ENCODE peak calls at places on chromosomes 4 and X, in seven cellular contexts. One of them, this sample, is unnamed.

GRCh38 chrX:3326721-3327120 is 19.7 kb downstream of the MXRA5 start:
- DNase-seq in suprapubic skin: no peak
- DNase-seq in A172: no peak
- DNase-seq in T-helper 17 cell: no peak
- DNase-seq in activated T-helper 1 cell treated with Interleukin-2 at 50 U/mL for 16 hours: no peak
- DNase-seq in stimulated activated CD4-positive, alpha-beta T cell treated with anti-CD3 and anti-CD28 coated beads, Interleukin-4, amount 100 ng/mL, for 1 hour: no peak
- DNase-seq in HepG2: no peak
- DNase-seq in this sample: no peak

GRCh38 chr4:150308824-150309472 is 230.7 kb downstream of the DCLK2 start:
- DNase-seq in suprapubic skin: no peak
- DNase-seq in A172: peak
- DNase-seq in stimulated activated CD4-positive, alpha-beta T cell treated with anti-CD3 and anti-CD28 coated beads, Interleukin-4, amount 100 ng/mL, for 1 hour: no peak
- DNase-seq in activated T-helper 1 cell treated with Interleukin-2 at 50 U/mL for 16 hours: no peak
- DNase-seq in HepG2: no peak
- DNase-seq in T-helper 17 cell: no peak
- DNase-seq in this sample: peak

GRCh38 chr4:179536694-179537093 is 2094.5 kb upstream of the AGA start:
- DNase-seq in HepG2: no peak
- DNase-seq in activated T-helper 1 cell treated with Interleukin-2 at 50 U/mL for 16 hours: no peak
- DNase-seq in stimulated activated CD4-positive, alpha-beta T cell treated with anti-CD3 and anti-CD28 coated beads, Interleukin-4, amount 100 ng/mL, for 1 hour: no peak
- DNase-seq in T-helper 17 cell: no peak
- DNase-seq in suprapubic skin: no peak
- DNase-seq in A172: no peak
- DNase-seq in this sample: no peak

GRCh38 chr4:2182981-2183380 is 58.9 kb downstream of the HAUS3 start:
- DNase-seq in activated T-helper 1 cell treated with Interleukin-2 at 50 U/mL for 16 hours: no peak
- DNase-seq in stimulated activated CD4-positive, alpha-beta T cell treated with anti-CD3 and anti-CD28 coated beads, Interleukin-4, amount 100 ng/mL, for 1 hour: no peak
- DNase-seq in HepG2: no peak
- DNase-seq in T-helper 17 cell: no peak
- DNase-seq in suprapubic skin: no peak
- DNase-seq in A172: no peak
- DNase-seq in this sample: no peak

GRCh38 chr4:97587912-97588311 is 555.4 kb downstream of the STPG2 start:
- DNase-seq in T-helper 17 cell: no peak
- DNase-seq in HepG2: no peak
- DNase-seq in activated T-helper 1 cell treated with Interleukin-2 at 50 U/mL for 16 hours: no peak
- DNase-seq in suprapubic skin: no peak
- DNase-seq in stimulated activated CD4-positive, alpha-beta T cell treated with anti-CD3 and anti-CD28 coated beads, Interleukin-4, amount 100 ng/mL, for 1 hour: no peak
- DNase-seq in A172: peak
- DNase-seq in this sample: peak

GRCh38 chr4:140884431-140885058 is 128.4 kb upstream of the TBC1D9 start:
- DNase-seq in HepG2: peak
- DNase-seq in suprapubic skin: no peak
- DNase-seq in A172: peak
- DNase-seq in T-helper 17 cell: no peak
- DNase-seq in stimulated activated CD4-positive, alpha-beta T cell treated with anti-CD3 and anti-CD28 coated beads, Interleukin-4, amount 100 ng/mL, for 1 hour: no peak
- DNase-seq in activated T-helper 1 cell treated with Interleukin-2 at 50 U/mL for 16 hours: no peak
- DNase-seq in this sample: peak

GRCh38 chrX:136112781-136113180 is 34.6 kb upstream of the FHL1 start:
- DNase-seq in suprapubic skin: no peak
- DNase-seq in T-helper 17 cell: no peak
- DNase-seq in A172: no peak
- DNase-seq in activated T-helper 1 cell treated with Interleukin-2 at 50 U/mL for 16 hours: no peak
- DNase-seq in stimulated activated CD4-positive, alpha-beta T cell treated with anti-CD3 and anti-CD28 coated beads, Interleukin-4, amount 100 ng/mL, for 1 hour: no peak
- DNase-seq in HepG2: no peak
- DNase-seq in this sample: no peak

GRCh38 chr4:115973768-115974167 is 860.3 kb upstream of the NDST4 start:
- DNase-seq in suprapubic skin: no peak
- DNase-seq in stimulated activated CD4-positive, alpha-beta T cell treated with anti-CD3 and anti-CD28 coated beads, Interleukin-4, amount 100 ng/mL, for 1 hour: no peak
- DNase-seq in A172: no peak
- DNase-seq in activated T-helper 1 cell treated with Interleukin-2 at 50 U/mL for 16 hours: no peak
- DNase-seq in T-helper 17 cell: no peak
- DNase-seq in HepG2: no peak
- DNase-seq in this sample: no peak

GRCh38 chrX:47501226-47502071 is 18.4 kb upstream of the ZNF41 start:
- DNase-seq in activated T-helper 1 cell treated with Interleukin-2 at 50 U/mL for 16 hours: no peak
- DNase-seq in HepG2: no peak
- DNase-seq in T-helper 17 cell: no peak
- DNase-seq in suprapubic skin: no peak
- DNase-seq in stimulated activated CD4-positive, alpha-beta T cell treated with anti-CD3 and anti-CD28 coated beads, Interleukin-4, amount 100 ng/mL, for 1 hour: no peak
- DNase-seq in A172: peak
- DNase-seq in this sample: no peak

GRCh38 chr4:164866817-164867490 is 10.0 kb upstream of the APELA start:
- DNase-seq in activated T-helper 1 cell treated with Interleukin-2 at 50 U/mL for 16 hours: no peak
- DNase-seq in T-helper 17 cell: no peak
- DNase-seq in suprapubic skin: no peak
- DNase-seq in stimulated activated CD4-positive, alpha-beta T cell treated with anti-CD3 and anti-CD28 coated beads, Interleukin-4, amount 100 ng/mL, for 1 hour: no peak
- DNase-seq in A172: no peak
- DNase-seq in HepG2: no peak
- DNase-seq in this sample: no peak

GRCh38 chr4:156815717-156816319 is 155.8 kb downstream of the PDGFC start:
- DNase-seq in HepG2: no peak
- DNase-seq in T-helper 17 cell: no peak
- DNase-seq in stimulated activated CD4-positive, alpha-beta T cell treated with anti-CD3 and anti-CD28 coated beads, Interleukin-4, amount 100 ng/mL, for 1 hour: no peak
- DNase-seq in suprapubic skin: no peak
- DNase-seq in A172: no peak
- DNase-seq in activated T-helper 1 cell treated with Interleukin-2 at 50 U/mL for 16 hours: no peak
- DNase-seq in this sample: no peak

GRCh38 chrX:55220119-55220794 is at the start of gene PAGE5:
- DNase-seq in HepG2: no peak
- DNase-seq in stimulated activated CD4-positive, alpha-beta T cell treated with anti-CD3 and anti-CD28 coated beads, Interleukin-4, amount 100 ng/mL, for 1 hour: peak
- DNase-seq in activated T-helper 1 cell treated with Interleukin-2 at 50 U/mL for 16 hours: no peak
- DNase-seq in T-helper 17 cell: no peak
- DNase-seq in suprapubic skin: no peak
- DNase-seq in A172: no peak
- DNase-seq in this sample: no peak

GRCh38 chrX:97547873-97548578 is 664.3 kb downstream of the RPA4 start:
- DNase-seq in T-helper 17 cell: no peak
- DNase-seq in HepG2: peak
- DNase-seq in stimulated activated CD4-positive, alpha-beta T cell treated with anti-CD3 and anti-CD28 coated beads, Interleukin-4, amount 100 ng/mL, for 1 hour: no peak
- DNase-seq in A172: no peak
- DNase-seq in activated T-helper 1 cell treated with Interleukin-2 at 50 U/mL for 16 hours: no peak
- DNase-seq in suprapubic skin: no peak
- DNase-seq in this sample: no peak

GRCh38 chrX:153379971-153380581 is 21.1 kb downstream of the PNMA6E start:
- DNase-seq in stimulated activated CD4-positive, alpha-beta T cell treated with anti-CD3 and anti-CD28 coated beads, Interleukin-4, amount 100 ng/mL, for 1 hour: no peak
- DNase-seq in HepG2: no peak
- DNase-seq in activated T-helper 1 cell treated with Interleukin-2 at 50 U/mL for 16 hours: no peak
- DNase-seq in T-helper 17 cell: no peak
- DNase-seq in suprapubic skin: no peak
- DNase-seq in A172: no peak
- DNase-seq in this sample: no peak

GRCh38 chr4:128831526-128832252 is 22.2 kb downstream of the JADE1 start:
- DNase-seq in suprapubic skin: no peak
- DNase-seq in T-helper 17 cell: no peak
- DNase-seq in activated T-helper 1 cell treated with Interleukin-2 at 50 U/mL for 16 hours: no peak
- DNase-seq in stimulated activated CD4-positive, alpha-beta T cell treated with anti-CD3 and anti-CD28 coated beads, Interleukin-4, amount 100 ng/mL, for 1 hour: no peak
- DNase-seq in HepG2: peak
- DNase-seq in A172: no peak
- DNase-seq in this sample: no peak

GRCh38 chrX:30659421-30659820 is 6.2 kb downstream of the GK start:
- DNase-seq in activated T-helper 1 cell treated with Interleukin-2 at 50 U/mL for 16 hours: no peak
- DNase-seq in HepG2: no peak
- DNase-seq in suprapubic skin: no peak
- DNase-seq in T-helper 17 cell: no peak
- DNase-seq in A172: peak
- DNase-seq in stimulated activated CD4-positive, alpha-beta T cell treated with anti-CD3 and anti-CD28 coated beads, Interleukin-4, amount 100 ng/mL, for 1 hour: no peak
- DNase-seq in this sample: peak

GRCh38 chr4:174365018-174365587 is 81.4 kb downstream of the CEP44 start:
- DNase-seq in A172: peak
- DNase-seq in T-helper 17 cell: no peak
- DNase-seq in HepG2: peak
- DNase-seq in suprapubic skin: no peak
- DNase-seq in stimulated activated CD4-positive, alpha-beta T cell treated with anti-CD3 and anti-CD28 coated beads, Interleukin-4, amount 100 ng/mL, for 1 hour: no peak
- DNase-seq in activated T-helper 1 cell treated with Interleukin-2 at 50 U/mL for 16 hours: no peak
- DNase-seq in this sample: no peak

GRCh38 chrX:51053741-51054140 is 143.2 kb downstream of the BMP15 start:
- DNase-seq in suprapubic skin: no peak
- DNase-seq in A172: no peak
- DNase-seq in activated T-helper 1 cell treated with Interleukin-2 at 50 U/mL for 16 hours: no peak
- DNase-seq in T-helper 17 cell: no peak
- DNase-seq in stimulated activated CD4-positive, alpha-beta T cell treated with anti-CD3 and anti-CD28 coated beads, Interleukin-4, amount 100 ng/mL, for 1 hour: no peak
- DNase-seq in HepG2: no peak
- DNase-seq in this sample: no peak

GRCh38 chrX:153501530-153501929 is 6.8 kb downstream of the BGN start:
- DNase-seq in A172: no peak
- DNase-seq in activated T-helper 1 cell treated with Interleukin-2 at 50 U/mL for 16 hours: no peak
- DNase-seq in suprapubic skin: no peak
- DNase-seq in T-helper 17 cell: no peak
- DNase-seq in HepG2: no peak
- DNase-seq in stimulated activated CD4-positive, alpha-beta T cell treated with anti-CD3 and anti-CD28 coated beads, Interleukin-4, amount 100 ng/mL, for 1 hour: no peak
- DNase-seq in this sample: no peak

GRCh38 chrX:21974011-21974385 is 33.5 kb downstream of the SMS start:
- DNase-seq in HepG2: no peak
- DNase-seq in suprapubic skin: no peak
- DNase-seq in stimulated activated CD4-positive, alpha-beta T cell treated with anti-CD3 and anti-CD28 coated beads, Interleukin-4, amount 100 ng/mL, for 1 hour: no peak
- DNase-seq in T-helper 17 cell: no peak
- DNase-seq in activated T-helper 1 cell treated with Interleukin-2 at 50 U/mL for 16 hours: no peak
- DNase-seq in A172: no peak
- DNase-seq in this sample: peak

GRCh38 chr4:153206534-153206933 is 2.3 kb downstream of the TRIM2 start:
- DNase-seq in suprapubic skin: no peak
- DNase-seq in activated T-helper 1 cell treated with Interleukin-2 at 50 U/mL for 16 hours: no peak
- DNase-seq in HepG2: no peak
- DNase-seq in T-helper 17 cell: no peak
- DNase-seq in A172: no peak
- DNase-seq in stimulated activated CD4-positive, alpha-beta T cell treated with anti-CD3 and anti-CD28 coated beads, Interleukin-4, amount 100 ng/mL, for 1 hour: no peak
- DNase-seq in this sample: no peak

GRCh38 chrX:53481816-53482485 is 47.8 kb upstream of the HSD17B10 start:
- DNase-seq in activated T-helper 1 cell treated with Interleukin-2 at 50 U/mL for 16 hours: peak
- DNase-seq in HepG2: peak
- DNase-seq in stimulated activated CD4-positive, alpha-beta T cell treated with anti-CD3 and anti-CD28 coated beads, Interleukin-4, amount 100 ng/mL, for 1 hour: peak
- DNase-seq in A172: peak
- DNase-seq in suprapubic skin: no peak
- DNase-seq in T-helper 17 cell: peak
- DNase-seq in this sample: no peak

GRCh38 chr4:121072836-121073362 is 564 bp upstream of the NDNF start:
- DNase-seq in suprapubic skin: peak
- DNase-seq in stimulated activated CD4-positive, alpha-beta T cell treated with anti-CD3 and anti-CD28 coated beads, Interleukin-4, amount 100 ng/mL, for 1 hour: peak
- DNase-seq in activated T-helper 1 cell treated with Interleukin-2 at 50 U/mL for 16 hours: no peak
- DNase-seq in A172: no peak
- DNase-seq in T-helper 17 cell: no peak
- DNase-seq in HepG2: no peak
- DNase-seq in this sample: no peak

GRCh38 chr4:26619784-26620183 is 35.9 kb downstream of the TBC1D19 start:
- DNase-seq in HepG2: no peak
- DNase-seq in stimulated activated CD4-positive, alpha-beta T cell treated with anti-CD3 and anti-CD28 coated beads, Interleukin-4, amount 100 ng/mL, for 1 hour: no peak
- DNase-seq in T-helper 17 cell: no peak
- DNase-seq in suprapubic skin: no peak
- DNase-seq in activated T-helper 1 cell treated with Interleukin-2 at 50 U/mL for 16 hours: no peak
- DNase-seq in A172: no peak
- DNase-seq in this sample: no peak

GRCh38 chr4:73608677-73609594 is 11.3 kb downstream of the RASSF6 start:
- DNase-seq in HepG2: peak
- DNase-seq in suprapubic skin: no peak
- DNase-seq in stimulated activated CD4-positive, alpha-beta T cell treated with anti-CD3 and anti-CD28 coated beads, Interleukin-4, amount 100 ng/mL, for 1 hour: no peak
- DNase-seq in activated T-helper 1 cell treated with Interleukin-2 at 50 U/mL for 16 hours: no peak
- DNase-seq in A172: peak
- DNase-seq in T-helper 17 cell: no peak
- DNase-seq in this sample: no peak

GRCh38 chr4:10582059-10582686 is 102.4 kb downstream of the CLNK start:
- DNase-seq in stimulated activated CD4-positive, alpha-beta T cell treated with anti-CD3 and anti-CD28 coated beads, Interleukin-4, amount 100 ng/mL, for 1 hour: peak
- DNase-seq in A172: peak
- DNase-seq in suprapubic skin: no peak
- DNase-seq in activated T-helper 1 cell treated with Interleukin-2 at 50 U/mL for 16 hours: no peak
- DNase-seq in T-helper 17 cell: no peak
- DNase-seq in HepG2: peak
- DNase-seq in this sample: no peak

GRCh38 chrX:82666355-82666754 is 841.7 kb upstream of the POU3F4 start:
- DNase-seq in HepG2: no peak
- DNase-seq in activated T-helper 1 cell treated with Interleukin-2 at 50 U/mL for 16 hours: no peak
- DNase-seq in T-helper 17 cell: no peak
- DNase-seq in stimulated activated CD4-positive, alpha-beta T cell treated with anti-CD3 and anti-CD28 coated beads, Interleukin-4, amount 100 ng/mL, for 1 hour: no peak
- DNase-seq in suprapubic skin: no peak
- DNase-seq in A172: no peak
- DNase-seq in this sample: no peak

GRCh38 chr4:16269742-16270522 is 43.7 kb upstream of the TAPT1 start:
- DNase-seq in activated T-helper 1 cell treated with Interleukin-2 at 50 U/mL for 16 hours: no peak
- DNase-seq in HepG2: no peak
- DNase-seq in T-helper 17 cell: no peak
- DNase-seq in suprapubic skin: no peak
- DNase-seq in stimulated activated CD4-positive, alpha-beta T cell treated with anti-CD3 and anti-CD28 coated beads, Interleukin-4, amount 100 ng/mL, for 1 hour: no peak
- DNase-seq in A172: no peak
- DNase-seq in this sample: peak

GRCh38 chr4:110287130-110287529 is 88.7 kb upstream of the ELOVL6 start:
- DNase-seq in suprapubic skin: no peak
- DNase-seq in activated T-helper 1 cell treated with Interleukin-2 at 50 U/mL for 16 hours: no peak
- DNase-seq in stimulated activated CD4-positive, alpha-beta T cell treated with anti-CD3 and anti-CD28 coated beads, Interleukin-4, amount 100 ng/mL, for 1 hour: no peak
- DNase-seq in HepG2: no peak
- DNase-seq in A172: peak
- DNase-seq in T-helper 17 cell: no peak
- DNase-seq in this sample: peak

GRCh38 chr4:8843597-8843996 is 28.0 kb downstream of the HMX1 start:
- DNase-seq in stimulated activated CD4-positive, alpha-beta T cell treated with anti-CD3 and anti-CD28 coated beads, Interleukin-4, amount 100 ng/mL, for 1 hour: no peak
- DNase-seq in A172: no peak
- DNase-seq in activated T-helper 1 cell treated with Interleukin-2 at 50 U/mL for 16 hours: no peak
- DNase-seq in HepG2: no peak
- DNase-seq in suprapubic skin: no peak
- DNase-seq in T-helper 17 cell: no peak
- DNase-seq in this sample: no peak

GRCh38 chr4:41427306-41427882 is 110.6 kb upstream of the LIMCH1 start:
- DNase-seq in HepG2: no peak
- DNase-seq in T-helper 17 cell: no peak
- DNase-seq in A172: no peak
- DNase-seq in stimulated activated CD4-positive, alpha-beta T cell treated with anti-CD3 and anti-CD28 coated beads, Interleukin-4, amount 100 ng/mL, for 1 hour: no peak
- DNase-seq in suprapubic skin: no peak
- DNase-seq in activated T-helper 1 cell treated with Interleukin-2 at 50 U/mL for 16 hours: no peak
- DNase-seq in this sample: no peak